ENCODE peak calls at places on chromosomes 6 and 20, in four cellular contexts. Q, P, I and N are unnamed samples.

GRCh38 chr6:45387236-45387635 is 9.5 kb upstream of the SUPT3H start:
- DNase-seq in Q (peak; percentile 14), P (peak; percentile 55), I (peak; percentile 53), N (peak; percentile 68)

GRCh38 chr20:63217706-63218105 is 1.8 kb upstream of the YTHDF1 start:
- DNase-seq in Q (no peak), P (no peak), I (no peak), N (no peak)

GRCh38 chr6:121235386-121235785 is 98.9 kb downstream of the TBC1D32 start:
- DNase-seq in Q (no peak), P (no peak), I (no peak), N (no peak)

GRCh38 chr6:139418426-139419132 is 44.1 kb upstream of the CITED2 start:
- DNase-seq in Q (no peak), P (no peak), I (no peak), N (no peak)

GRCh38 chr6:107670792-107671199 is 153.3 kb downstream of the SCML4 start:
- DNase-seq in Q (peak; percentile 60), P (peak; percentile 40), I (peak; percentile 66), N (peak; percentile 56)

GRCh38 chr6:14200047-14200446 is 82.5 kb downstream of the CD83 start:
- DNase-seq in Q (peak; percentile 58), P (peak; percentile 61), I (peak; percentile 33), N (peak; percentile 39)

GRCh38 chr6:160462551-160463109 is 114.5 kb downstream of the SLC22A3 start:
- DNase-seq in Q (peak; percentile 95), P (peak; percentile 92), I (peak; percentile 96), N (peak; percentile 93)

GRCh38 chr6:63476302-63476701 is 96.0 kb upstream of the LOC128125822 start:
- DNase-seq in Q (peak; percentile 1), P (no peak), I (no peak), N (no peak)

GRCh38 chr20:57322476-57322875 is 7.1 kb upstream of the SPO11 start:
- DNase-seq in Q (no peak), P (no peak), I (no peak), N (no peak)

GRCh38 chr6:163162874-163163213 is 251.7 kb upstream of the QKI start:
- DNase-seq in Q (no peak), P (no peak), I (no peak), N (no peak)

GRCh38 chr20:49725694-49726093 is 12.0 kb upstream of the B4GALT5 start:
- DNase-seq in Q (no peak), P (no peak), I (no peak), N (no peak)

GRCh38 chr6:34148864-34149810 is 3.2 kb upstream of the GRM4 start:
- DNase-seq in Q (no peak), P (no peak), I (no peak), N (no peak)

GRCh38 chr6:149231786-149232185 is 85.7 kb upstream of the TAB2 start:
- DNase-seq in Q (peak; percentile 83), P (no peak), I (no peak), N (no peak)

GRCh38 chr6:75130784-75131183 is 75.1 kb downstream of the COL12A1 start:
- DNase-seq in Q (peak; percentile 78), P (peak; percentile 76), I (peak; percentile 56), N (peak; percentile 40)

GRCh38 chr6:15183979-15184378 is 61.9 kb upstream of the JARID2 start:
- DNase-seq in Q (no peak), P (no peak), I (no peak), N (no peak)

GRCh38 chr6:161139766-161140553 is 133.9 kb downstream of the AGPAT4 start:
- DNase-seq in Q (no peak), P (no peak), I (peak; percentile 37), N (peak; percentile 44)

GRCh38 chr20:23148721-23149570 is 62.8 kb upstream of the CD93 start:
- DNase-seq in Q (no peak), P (no peak), I (no peak), N (no peak)

GRCh38 chr6:29419516-29419915 is 4.8 kb downstream of the OR12D1 start:
- DNase-seq in Q (no peak), P (no peak), I (peak; percentile 47), N (no peak)

GRCh38 chr20:9179193-9179802 is 110.4 kb downstream of the PLCB4 start:
- DNase-seq in Q (peak; percentile 43), P (peak; percentile 56), I (peak; percentile 53), N (peak; percentile 47)

GRCh38 chr6:97405818-97406409 is 122.9 kb upstream of the MMS22L start:
- DNase-seq in Q (no peak), P (no peak), I (no peak), N (no peak)